ENCODE peak calls at places on chromosomes 11 and 22, in seven cellular contexts. H, I, C, K, M, Z and D are unnamed samples.

GRCh38 chr11:95279921-95280861 is 49.2 kb upstream of the SESN3 start:
- DNase-seq in M (no peak), K (peak), C (no peak), H (peak), I (no peak), Z (no peak), D (no peak)

GRCh38 chr11:113481672-113482071 is 6.5 kb upstream of the DRD2 start:
- DNase-seq in I (no peak), M (no peak), Z (no peak), H (no peak), C (no peak), K (no peak), D (no peak)

GRCh38 chr11:36313750-36314500 is 17.8 kb downstream of the PRR5L start:
- DNase-seq in C (no peak), K (peak), M (no peak), Z (no peak), I (no peak), H (no peak), D (no peak)

GRCh38 chr11:12871251-12871650 is 137.9 kb upstream of the RASSF10 start:
- DNase-seq in C (no peak), K (peak), H (no peak), Z (no peak), M (no peak), I (no peak), D (no peak)

GRCh38 chr11:122157540-122158173 is 41.6 kb upstream of the BLID start:
- DNase-seq in M (no peak), C (no peak), Z (no peak), H (no peak), I (no peak), K (no peak), D (peak)

GRCh38 chr22:25702046-25702445 is 39.9 kb upstream of the MYO18B start:
- DNase-seq in C (no peak), K (peak), Z (no peak), I (no peak), M (no peak), H (no peak), D (no peak)

GRCh38 chr11:35943761-35944502 is at the start of gene LDLRAD3:
- DNase-seq in Z (peak), H (peak), I (peak), K (peak), C (no peak), M (peak), D (peak)

GRCh38 chr11:1668911-1669473 is 28.0 kb upstream of the KRTAP5-6 start:
- DNase-seq in K (no peak), I (no peak), Z (no peak), C (no peak), H (no peak), M (peak), D (no peak)

GRCh38 chr11:35990170-35990569 is 46.3 kb downstream of the LDLRAD3 start:
- DNase-seq in H (no peak), K (no peak), I (no peak), M (no peak), Z (no peak), C (no peak), D (no peak)

GRCh38 chr22:49457146-49457545 is 370.5 kb downstream of the BRD1 start:
- DNase-seq in K (no peak), I (no peak), H (no peak), Z (no peak), M (no peak), C (no peak), D (no peak)

GRCh38 chr22:39622881-39623367 is 52.4 kb downstream of the CACNA1I start:
- DNase-seq in K (no peak), I (no peak), H (peak), Z (no peak), M (peak), C (no peak), D (no peak)

GRCh38 chr11:126390418-126390817 is 34.9 kb downstream of the ST3GAL4 start:
- DNase-seq in C (no peak), K (no peak), H (no peak), Z (no peak), M (no peak), I (no peak), D (no peak)

GRCh38 chr11:61127991-61128390 is 25.7 kb downstream of the CD5 start:
- DNase-seq in K (no peak), H (no peak), M (no peak), I (no peak), C (no peak), Z (no peak), D (no peak)

GRCh38 chr11:55707029-55707428 is 45.0 kb downstream of the OR4C6 start:
- DNase-seq in H (peak), I (no peak), Z (no peak), K (peak), C (no peak), M (no peak), D (peak)